ENCODE peak calls at places on chromosome 14, in five cellular contexts. One of them, this sample, is unnamed.

GRCh38 chr14:104138098-104138890 is at the start of gene KIF26A:
- DNase-seq in astrocyte of the cerebellum: no peak
- DNase-seq in T-helper 1 cell: no peak
- DNase-seq in Calu3: no peak
- DNase-seq in sciatic nerve: peak
- DNase-seq in this sample: peak

GRCh38 chr14:33781267-33781666 is 169.6 kb downstream of the EGLN3 start:
- DNase-seq in T-helper 1 cell: no peak
- DNase-seq in astrocyte of the cerebellum: no peak
- DNase-seq in Calu3: no peak
- DNase-seq in sciatic nerve: no peak
- DNase-seq in this sample: peak

GRCh38 chr14:51684760-51685159 is 33.0 kb downstream of the FRMD6 start:
- DNase-seq in astrocyte of the cerebellum: no peak
- DNase-seq in Calu3: no peak
- DNase-seq in sciatic nerve: no peak
- DNase-seq in T-helper 1 cell: no peak
- DNase-seq in this sample: peak

GRCh38 chr14:64720190-64720589 is 16.0 kb downstream of the PLEKHG3 start:
- DNase-seq in T-helper 1 cell: no peak
- DNase-seq in astrocyte of the cerebellum: peak
- DNase-seq in Calu3: peak
- DNase-seq in sciatic nerve: peak
- DNase-seq in this sample: peak

GRCh38 chr14:50944647-50945413 is 547 bp upstream of the PYGL start:
- DNase-seq in Calu3: peak
- DNase-seq in astrocyte of the cerebellum: no peak
- DNase-seq in T-helper 1 cell: no peak
- DNase-seq in sciatic nerve: peak
- DNase-seq in this sample: peak

GRCh38 chr14:80634106-80634758 is 307.3 kb downstream of the CEP128 start:
- DNase-seq in Calu3: no peak
- DNase-seq in T-helper 1 cell: no peak
- DNase-seq in sciatic nerve: no peak
- DNase-seq in astrocyte of the cerebellum: no peak
- DNase-seq in this sample: no peak

GRCh38 chr14:75123991-75124390 is 2.9 kb downstream of the NEK9 start:
- DNase-seq in sciatic nerve: no peak
- DNase-seq in Calu3: peak
- DNase-seq in astrocyte of the cerebellum: peak
- DNase-seq in T-helper 1 cell: no peak
- DNase-seq in this sample: peak

GRCh38 chr14:65223636-65224035 is 121.3 kb upstream of the MAX start:
- DNase-seq in sciatic nerve: no peak
- DNase-seq in Calu3: no peak
- DNase-seq in astrocyte of the cerebellum: no peak
- DNase-seq in T-helper 1 cell: no peak
- DNase-seq in this sample: no peak

GRCh38 chr14:103533999-103534575 is 5.1 kb downstream of the TRMT61A start:
- DNase-seq in astrocyte of the cerebellum: no peak
- DNase-seq in T-helper 1 cell: no peak
- DNase-seq in Calu3: no peak
- DNase-seq in sciatic nerve: no peak
- DNase-seq in this sample: no peak

GRCh38 chr14:104865631-104866441 is 768 bp downstream of the CEP170B start:
- DNase-seq in T-helper 1 cell: no peak
- DNase-seq in Calu3: peak
- DNase-seq in astrocyte of the cerebellum: peak
- DNase-seq in sciatic nerve: peak
- DNase-seq in this sample: peak

GRCh38 chr14:102930753-102931579 is 8.5 kb downstream of the AMN start:
- DNase-seq in Calu3: peak
- DNase-seq in T-helper 1 cell: no peak
- DNase-seq in sciatic nerve: no peak
- DNase-seq in astrocyte of the cerebellum: no peak
- DNase-seq in this sample: peak

GRCh38 chr14:61761557-61761956 is 663 bp upstream of the SNAPC1 start:
- DNase-seq in Calu3: no peak
- DNase-seq in astrocyte of the cerebellum: no peak
- DNase-seq in sciatic nerve: no peak
- DNase-seq in T-helper 1 cell: no peak
- DNase-seq in this sample: no peak

GRCh38 chr14:68250950-68251765 is 431.6 kb downstream of the RAD51B start:
- DNase-seq in sciatic nerve: no peak
- DNase-seq in T-helper 1 cell: no peak
- DNase-seq in astrocyte of the cerebellum: no peak
- DNase-seq in Calu3: no peak
- DNase-seq in this sample: no peak

GRCh38 chr14:95557291-95557690 is 22.4 kb downstream of the GLRX5 start:
- DNase-seq in Calu3: no peak
- DNase-seq in sciatic nerve: no peak
- DNase-seq in T-helper 1 cell: no peak
- DNase-seq in astrocyte of the cerebellum: no peak
- DNase-seq in this sample: no peak

GRCh38 chr14:81625343-81625742 is 91.7 kb upstream of the SEL1L start:
- DNase-seq in T-helper 1 cell: no peak
- DNase-seq in Calu3: no peak
- DNase-seq in astrocyte of the cerebellum: no peak
- DNase-seq in sciatic nerve: no peak
- DNase-seq in this sample: peak

GRCh38 chr14:22268875-22269274 is 320.1 kb downstream of the DAD1 start:
- DNase-seq in T-helper 1 cell: no peak
- DNase-seq in Calu3: peak
- DNase-seq in sciatic nerve: no peak
- DNase-seq in astrocyte of the cerebellum: no peak
- DNase-seq in this sample: peak

GRCh38 chr14:20799444-20799843 is 3.2 kb downstream of the RNASE1 start:
- DNase-seq in Calu3: no peak
- DNase-seq in astrocyte of the cerebellum: no peak
- DNase-seq in sciatic nerve: no peak
- DNase-seq in T-helper 1 cell: no peak
- DNase-seq in this sample: no peak

GRCh38 chr14:34237677-34238076 is 224.4 kb downstream of the SPTSSA start:
- DNase-seq in sciatic nerve: no peak
- DNase-seq in T-helper 1 cell: no peak
- DNase-seq in Calu3: no peak
- DNase-seq in astrocyte of the cerebellum: no peak
- DNase-seq in this sample: no peak

This sample was measured in fibroblast of villous mesenchyme.